ENCODE peak calls at places on chromosomes 11 and 22, in seven cellular contexts. J, Y, I, L, V, Z and R are unnamed samples.

GRCh38 chr11:30489513-30489912 is 96.6 kb downstream of the MPPED2 start:
- DNase-seq in J (no peak), Y (no peak), I (no peak), L (no peak), V (no peak), Z (no peak), R (no peak)

GRCh38 chr11:59801981-59802638 is 8.5 kb downstream of the MRPL16 start:
- DNase-seq in J (peak; percentile 61), Y (no peak), I (no peak), L (no peak), V (peak; percentile 49), Z (no peak), R (no peak)

GRCh38 chr11:118046051-118046963 is 30.6 kb upstream of the TMPRSS4 start:
- DNase-seq in J (no peak), Y (no peak), I (no peak), L (no peak), V (no peak), Z (no peak), R (no peak)

GRCh38 chr11:121829159-121829643 is 286.8 kb downstream of the BLID start:
- DNase-seq in J (peak; percentile 97), Y (peak; percentile 50), I (peak; percentile 48), L (peak; percentile 100), V (peak; percentile 100), Z (peak; percentile 84), R (no peak)

GRCh38 chr11:34652191-34652958 is 31.5 kb downstream of the EHF start:
- DNase-seq in J (no peak), Y (no peak), I (no peak), L (no peak), V (no peak), Z (no peak), R (no peak)

GRCh38 chr11:76206327-76207081 is at the start of gene WNT11:
- DNase-seq in J (peak; percentile 50), Y (no peak), I (peak; percentile 61), L (peak; percentile 6), V (no peak), Z (peak; percentile 92), R (no peak)

GRCh38 chr11:47216141-47216798 is 1.5 kb downstream of the DDB2 start:
- DNase-seq in J (peak; percentile 81), Y (no peak), I (peak; percentile 62), L (peak; percentile 83), V (peak; percentile 79), Z (peak; percentile 90), R (no peak)

GRCh38 chr11:110582728-110583432 is 129.4 kb downstream of the ARHGAP20 start:
- DNase-seq in J (no peak), Y (no peak), I (no peak), L (no peak), V (no peak), Z (no peak), R (no peak)

GRCh38 chr22:29079218-29079901 is 6.5 kb downstream of the KREMEN1 start:
- DNase-seq in J (no peak), Y (no peak), I (no peak), L (no peak), V (no peak), Z (peak; percentile 64), R (no peak)

GRCh38 chr11:83681045-83681781 is 395.0 kb upstream of the CCDC90B start:
- DNase-seq in J (no peak), Y (no peak), I (no peak), L (no peak), V (no peak), Z (no peak), R (no peak)

GRCh38 chr11:128508785-128509518 is 78.4 kb downstream of the ETS1 start:
- DNase-seq in J (no peak), Y (no peak), I (no peak), L (peak; percentile 88), V (peak; percentile 85), Z (no peak), R (no peak)

GRCh38 chr11:126140932-126141291 is 70.5 kb downstream of the RPUSD4 start:
- DNase-seq in J (peak; percentile 73), Y (no peak), I (no peak), L (peak; percentile 88), V (peak; percentile 85), Z (peak; percentile 94), R (peak; percentile 50)

GRCh38 chr22:44131412-44131811 is 49.3 kb upstream of the PARVG start:
- DNase-seq in J (no peak), Y (no peak), I (no peak), L (no peak), V (no peak), Z (no peak), R (no peak)

GRCh38 chr11:78801161-78801884 is 226.7 kb upstream of the NARS2 start:
- DNase-seq in J (peak; percentile 91), Y (no peak), I (no peak), L (peak; percentile 98), V (peak; percentile 98), Z (no peak), R (no peak)

GRCh38 chr11:71572811-71573210 is 7.4 kb downstream of the KRTAP5-10 start:
- DNase-seq in J (no peak), Y (no peak), I (no peak), L (no peak), V (no peak), Z (no peak), R (no peak)

GRCh38 chr22:24696551-24697001 is 77.9 kb downstream of the PIWIL3 start:
- DNase-seq in J (no peak), Y (no peak), I (peak; percentile 54), L (no peak), V (no peak), Z (no peak), R (no peak)

GRCh38 chr11:10387209-10388083 is 67.6 kb upstream of the AMPD3 start:
- DNase-seq in J (peak; percentile 98), Y (no peak), I (no peak), L (peak; percentile 97), V (peak; percentile 95), Z (peak; percentile 93), R (no peak)

GRCh38 chr11:124791626-124792341 is 8.4 kb downstream of the MSANTD2 start:
- DNase-seq in J (peak; percentile 21), Y (no peak), I (no peak), L (peak; percentile 40), V (peak; percentile 44), Z (no peak), R (no peak)

GRCh38 chr11:114291381-114291780 is 4.8 kb upstream of the NNMT start:
- DNase-seq in J (peak; percentile 85), Y (no peak), I (no peak), L (no peak), V (peak; percentile 84), Z (peak; percentile 82), R (no peak)

GRCh38 chr11:61917357-61918109 is at the start of gene RAB3IL1:
- DNase-seq in J (peak; percentile 68), Y (no peak), I (peak; percentile 78), L (peak; percentile 21), V (peak; percentile 27), Z (peak; percentile 94), R (peak; percentile 78)

GRCh38 chr11:85663781-85664560 is 958 bp downstream of the CREBZF start:
- DNase-seq in J (peak; percentile 53), Y (peak; percentile 75), I (peak; percentile 77), L (peak; percentile 60), V (peak; percentile 54), Z (peak; percentile 96), R (peak; percentile 92)

GRCh38 chr11:85663080-85663729 is 1.7 kb downstream of the CREBZF start:
- DNase-seq in J (no peak), Y (no peak), I (no peak), L (peak; percentile 11), V (no peak), Z (no peak), R (no peak)

GRCh38 chr11:85665756-85666155 is 827 bp upstream of the CREBZF start:
- DNase-seq in J (no peak), Y (no peak), I (no peak), L (no peak), V (peak; percentile 44), Z (no peak), R (no peak)

GRCh38 chr11:85664561-85665481 is at the start of gene CREBZF:
- DNase-seq in J (peak; percentile 96), Y (peak; percentile 92), I (peak; percentile 95), L (peak; percentile 97), V (peak; percentile 94), Z (peak; percentile 98), R (peak; percentile 97)

DNA sequence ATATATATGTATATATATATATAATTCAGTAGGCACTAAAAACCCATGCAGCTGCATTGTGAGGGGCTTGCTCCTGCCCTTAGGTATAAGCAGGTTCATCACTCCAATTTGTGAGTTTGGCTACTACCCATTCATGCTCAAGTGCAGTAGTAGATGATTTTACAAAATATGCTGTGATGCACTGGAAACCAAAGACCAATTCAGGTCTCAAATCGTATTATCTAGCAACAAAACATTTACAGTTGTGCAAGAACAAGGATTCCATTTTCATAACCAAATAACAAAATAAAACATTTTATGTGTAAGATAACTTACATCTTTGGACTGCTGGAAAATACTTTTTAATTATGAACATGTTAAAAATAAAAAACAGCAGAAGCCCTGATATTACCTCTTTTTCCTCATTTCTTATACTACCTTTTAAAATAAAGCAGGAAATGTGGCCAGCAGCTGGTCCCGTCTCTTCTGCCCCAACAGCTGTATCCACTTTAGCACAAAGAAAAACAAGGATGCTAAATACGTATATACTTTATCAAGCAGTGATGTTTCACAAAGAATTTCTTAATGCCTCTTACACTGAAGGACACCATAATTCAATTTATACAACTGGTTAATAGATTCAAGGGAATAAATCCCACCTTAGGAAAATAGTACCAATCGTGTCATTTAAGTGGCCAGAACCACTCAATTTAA is 2.8 kb downstream of the CREBZF start:
- DNase-seq in J (peak; percentile 32), Y (no peak), I (no peak), L (peak; percentile 38), V (peak; percentile 61), Z (no peak), R (no peak)
- TF ChIP-seq CTCF in J (no peak), Y (no peak), I (no peak), L (no peak), V (no peak), Z (no peak), R (no peak)

GRCh38 chr11:6298605-6299004 is 21.7 kb downstream of the CAVIN3 start:
- DNase-seq in J (peak; percentile 45), Y (peak; percentile 53), I (peak; percentile 59), L (peak; percentile 25), V (peak; percentile 12), Z (no peak), R (no peak)
- TF ChIP-seq CTCF in J (peak; percentile 63), Y (peak; percentile 46), I (peak; percentile 45), L (peak; percentile 28), V (peak; percentile 43), Z (no peak), R (peak; percentile 73)

GRCh38 chr22:41458161-41458728 is 10.2 kb downstream of the PHF5A start:
- DNase-seq in J (no peak), Y (no peak), I (no peak), L (no peak), V (no peak), Z (no peak), R (peak; percentile 13)
- TF ChIP-seq CTCF in J (no peak), Y (no peak), I (no peak), L (no peak), V (no peak), Z (no peak), R (no peak)

DNA sequence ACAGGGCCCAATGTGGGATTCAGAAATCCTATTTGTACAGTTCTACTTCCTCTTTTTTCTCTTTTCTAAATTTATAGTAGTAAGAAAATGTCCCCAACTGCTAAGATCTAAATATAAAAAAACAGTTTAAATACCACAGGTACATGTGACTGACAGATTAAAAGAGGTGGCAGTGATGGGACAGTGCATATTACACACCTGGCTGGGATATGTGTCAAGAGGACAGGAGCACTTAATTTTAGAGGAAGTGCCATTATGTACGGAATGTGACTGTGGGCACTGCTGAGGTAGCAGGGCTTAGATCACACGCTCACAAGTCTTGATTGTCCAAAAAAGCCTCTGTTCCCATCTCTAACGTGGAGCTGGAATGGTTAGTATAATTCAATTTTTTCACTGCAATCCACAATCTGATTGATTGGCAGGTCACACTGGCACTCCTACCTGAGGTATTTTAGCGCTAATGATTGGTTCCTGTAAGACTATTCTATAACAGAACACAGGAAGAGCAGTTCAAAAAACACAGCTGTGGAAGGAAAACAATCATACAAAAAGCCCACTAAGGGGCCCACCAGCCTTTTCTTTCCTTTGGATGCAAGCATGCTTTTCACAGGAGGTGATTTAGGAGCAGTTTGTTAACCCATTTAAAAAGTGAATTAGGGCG is 34.6 kb downstream of the APOL5 start:
- DNase-seq in J (no peak), Y (no peak), I (no peak), L (no peak), V (no peak), Z (no peak), R (no peak)
- TF ChIP-seq CTCF in J (no peak), Y (no peak), I (no peak), L (no peak), V (no peak), Z (no peak), R (no peak)